ENCODE peak calls at places on chromosomes 2 and 18, in five cellular contexts. One of them, this sample, is unnamed.

GRCh38 chr2:27776097-27776496 is 4.6 kb downstream of the MRPL33 start:
- DNase-seq in kidney: no peak
- DNase-seq in K562: no peak
- DNase-seq in fibroblast of lung: peak
- DNase-seq in endothelial cell of umbilical vein: no peak
- DNase-seq in this sample: no peak

GRCh38 chr2:96970248-96970875 is 16.0 kb downstream of the FAM178B start:
- DNase-seq in endothelial cell of umbilical vein: no peak
- DNase-seq in kidney: no peak
- DNase-seq in K562: no peak
- DNase-seq in fibroblast of lung: no peak
- DNase-seq in this sample: no peak

GRCh38 chr18:49850636-49851035 is 37.3 kb upstream of the ACAA2 start:
- DNase-seq in fibroblast of lung: no peak
- DNase-seq in kidney: no peak
- DNase-seq in endothelial cell of umbilical vein: no peak
- DNase-seq in K562: no peak
- DNase-seq in this sample: peak

GRCh38 chr2:176508984-176509383 is 239.7 kb downstream of the MTX2 start:
- DNase-seq in endothelial cell of umbilical vein: no peak
- DNase-seq in fibroblast of lung: peak
- DNase-seq in K562: no peak
- DNase-seq in kidney: no peak
- DNase-seq in this sample: no peak

GRCh38 chr18:72637319-72638113 is 93.4 kb upstream of the CBLN2 start:
- DNase-seq in kidney: no peak
- DNase-seq in fibroblast of lung: no peak
- DNase-seq in endothelial cell of umbilical vein: no peak
- DNase-seq in K562: no peak
- DNase-seq in this sample: no peak

GRCh38 chr2:118114863-118115262 is 26.6 kb downstream of the INSIG2 start:
- DNase-seq in endothelial cell of umbilical vein: no peak
- DNase-seq in kidney: no peak
- DNase-seq in K562: no peak
- DNase-seq in fibroblast of lung: no peak
- DNase-seq in this sample: no peak

GRCh38 chr2:208265371-208265806 is 666 bp upstream of the PIKFYVE start:
- DNase-seq in kidney: peak
- DNase-seq in fibroblast of lung: peak
- DNase-seq in endothelial cell of umbilical vein: no peak
- DNase-seq in K562: peak
- DNase-seq in this sample: no peak

GRCh38 chr2:240225116-240225515 is 84.7 kb upstream of the OTOS start:
- DNase-seq in K562: no peak
- DNase-seq in fibroblast of lung: no peak
- DNase-seq in kidney: peak
- DNase-seq in endothelial cell of umbilical vein: no peak
- DNase-seq in this sample: peak

GRCh38 chr2:48906640-48907039 is 151.1 kb upstream of the LHCGR start:
- DNase-seq in fibroblast of lung: no peak
- DNase-seq in kidney: no peak
- DNase-seq in K562: no peak
- DNase-seq in endothelial cell of umbilical vein: no peak
- DNase-seq in this sample: no peak

GRCh38 chr2:38233231-38233983 is 143.7 kb downstream of the ATL2 start:
- DNase-seq in kidney: no peak
- DNase-seq in fibroblast of lung: peak
- DNase-seq in endothelial cell of umbilical vein: no peak
- DNase-seq in K562: no peak
- DNase-seq in this sample: no peak

GRCh38 chr2:48768669-48769068 is 13.1 kb upstream of the LHCGR start:
- DNase-seq in fibroblast of lung: no peak
- DNase-seq in kidney: no peak
- DNase-seq in K562: no peak
- DNase-seq in endothelial cell of umbilical vein: no peak
- DNase-seq in this sample: no peak

GRCh38 chr2:197515277-197515797 is 529 bp upstream of the MOB4 start:
- DNase-seq in endothelial cell of umbilical vein: no peak
- DNase-seq in K562: no peak
- DNase-seq in fibroblast of lung: no peak
- DNase-seq in kidney: no peak
- DNase-seq in this sample: no peak

GRCh38 chr2:20614201-20615045 is 36.5 kb downstream of the HS1BP3 start:
- DNase-seq in kidney: peak
- DNase-seq in K562: no peak
- DNase-seq in endothelial cell of umbilical vein: no peak
- DNase-seq in fibroblast of lung: peak
- DNase-seq in this sample: no peak

GRCh38 chr2:233013027-233013461 is at the start of gene NGEF:
- DNase-seq in endothelial cell of umbilical vein: no peak
- DNase-seq in kidney: no peak
- DNase-seq in K562: no peak
- DNase-seq in fibroblast of lung: no peak
- DNase-seq in this sample: peak

GRCh38 chr2:105836840-105837692 is 92.4 kb downstream of the NCK2 start:
- DNase-seq in kidney: no peak
- DNase-seq in endothelial cell of umbilical vein: no peak
- DNase-seq in fibroblast of lung: no peak
- DNase-seq in K562: no peak
- DNase-seq in this sample: no peak

GRCh38 chr2:169105433-169105832 is 36.1 kb downstream of the DHRS9 start:
- DNase-seq in fibroblast of lung: no peak
- DNase-seq in kidney: no peak
- DNase-seq in K562: no peak
- DNase-seq in endothelial cell of umbilical vein: no peak
- DNase-seq in this sample: no peak

GRCh38 chr2:215680605-215681598 is 245.0 kb upstream of the FN1 start:
- DNase-seq in kidney: no peak
- DNase-seq in K562: no peak
- DNase-seq in fibroblast of lung: peak
- DNase-seq in endothelial cell of umbilical vein: no peak
- DNase-seq in this sample: no peak

GRCh38 chr2:95300391-95300938 is 3.3 kb downstream of the KCNIP3 start:
- DNase-seq in fibroblast of lung: no peak
- DNase-seq in K562: no peak
- DNase-seq in kidney: no peak
- DNase-seq in endothelial cell of umbilical vein: no peak
- DNase-seq in this sample: no peak

GRCh38 chr2:98538280-98539041 is 69.9 kb downstream of the COA5 start:
- DNase-seq in endothelial cell of umbilical vein: no peak
- DNase-seq in K562: no peak
- DNase-seq in fibroblast of lung: peak
- DNase-seq in kidney: no peak
- DNase-seq in this sample: no peak

GRCh38 chr2:158034198-158034831 is 67.4 kb upstream of the UPP2 start:
- DNase-seq in endothelial cell of umbilical vein: peak
- DNase-seq in fibroblast of lung: peak
- DNase-seq in K562: peak
- DNase-seq in kidney: no peak
- DNase-seq in this sample: no peak

GRCh38 chr2:72917875-72918660 is 749 bp downstream of the EMX1 start:
- DNase-seq in K562: no peak
- DNase-seq in kidney: no peak
- DNase-seq in endothelial cell of umbilical vein: no peak
- DNase-seq in fibroblast of lung: no peak
- DNase-seq in this sample: peak

GRCh38 chr2:152050915-152051314 is 47.9 kb downstream of the CACNB4 start:
- DNase-seq in kidney: no peak
- DNase-seq in K562: no peak
- DNase-seq in fibroblast of lung: no peak
- DNase-seq in endothelial cell of umbilical vein: no peak
- DNase-seq in this sample: no peak

GRCh38 chr2:152046940-152047339 is 51.9 kb downstream of the CACNB4 start:
- DNase-seq in fibroblast of lung: no peak
- DNase-seq in K562: no peak
- DNase-seq in kidney: no peak
- DNase-seq in endothelial cell of umbilical vein: no peak
- DNase-seq in this sample: no peak

GRCh38 chr2:152050345-152050744 is 48.5 kb downstream of the CACNB4 start:
- DNase-seq in endothelial cell of umbilical vein: no peak
- DNase-seq in fibroblast of lung: no peak
- DNase-seq in K562: no peak
- DNase-seq in kidney: no peak
- DNase-seq in this sample: no peak

GRCh38 chr2:152051373-152051893 is 47.4 kb downstream of the CACNB4 start:
- DNase-seq in K562: no peak
- DNase-seq in fibroblast of lung: no peak
- DNase-seq in endothelial cell of umbilical vein: no peak
- DNase-seq in kidney: no peak
- DNase-seq in this sample: no peak

DNA sequence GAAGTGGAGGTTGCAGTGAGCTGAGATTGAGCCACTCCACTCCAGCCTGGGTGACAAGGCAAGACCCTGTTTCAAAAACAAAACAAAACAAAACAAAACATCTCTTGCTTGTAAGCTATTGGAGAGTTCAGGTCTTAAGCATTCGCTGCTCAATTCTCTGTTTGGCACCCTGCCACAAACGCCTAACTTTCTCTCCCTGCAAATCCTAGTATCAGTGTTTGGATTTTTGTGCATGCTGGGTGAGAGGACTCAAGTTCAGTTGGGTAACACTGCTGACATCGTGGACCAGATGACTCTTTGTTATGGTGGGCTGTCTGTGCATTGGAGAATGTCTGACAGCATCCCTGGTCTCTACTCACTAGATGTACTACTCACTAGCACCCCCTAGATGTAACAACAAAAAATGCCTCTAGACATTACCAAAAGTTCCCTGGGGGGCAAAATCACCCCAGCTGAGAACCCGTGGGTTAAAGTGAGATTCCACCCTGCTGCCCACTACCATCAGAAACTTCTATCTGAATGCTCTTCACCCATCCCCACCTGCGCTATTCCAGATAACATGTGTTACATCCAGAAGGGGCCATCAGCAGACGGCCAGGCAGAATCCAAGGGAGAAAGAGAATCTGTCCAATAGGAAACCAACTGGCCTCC is 50.9 kb downstream of the CACNB4 start:
- DNase-seq in endothelial cell of umbilical vein: no peak
- DNase-seq in kidney: no peak
- DNase-seq in K562: peak
- DNase-seq in fibroblast of lung: no peak
- DNase-seq in this sample: no peak
- TF ChIP-seq CTCF in endothelial cell of umbilical vein: peak
- TF ChIP-seq CTCF in kidney: no peak
- TF ChIP-seq CTCF in K562: peak
- TF ChIP-seq CTCF in fibroblast of lung: peak
- TF ChIP-seq CTCF in this sample: no peak

DNA sequence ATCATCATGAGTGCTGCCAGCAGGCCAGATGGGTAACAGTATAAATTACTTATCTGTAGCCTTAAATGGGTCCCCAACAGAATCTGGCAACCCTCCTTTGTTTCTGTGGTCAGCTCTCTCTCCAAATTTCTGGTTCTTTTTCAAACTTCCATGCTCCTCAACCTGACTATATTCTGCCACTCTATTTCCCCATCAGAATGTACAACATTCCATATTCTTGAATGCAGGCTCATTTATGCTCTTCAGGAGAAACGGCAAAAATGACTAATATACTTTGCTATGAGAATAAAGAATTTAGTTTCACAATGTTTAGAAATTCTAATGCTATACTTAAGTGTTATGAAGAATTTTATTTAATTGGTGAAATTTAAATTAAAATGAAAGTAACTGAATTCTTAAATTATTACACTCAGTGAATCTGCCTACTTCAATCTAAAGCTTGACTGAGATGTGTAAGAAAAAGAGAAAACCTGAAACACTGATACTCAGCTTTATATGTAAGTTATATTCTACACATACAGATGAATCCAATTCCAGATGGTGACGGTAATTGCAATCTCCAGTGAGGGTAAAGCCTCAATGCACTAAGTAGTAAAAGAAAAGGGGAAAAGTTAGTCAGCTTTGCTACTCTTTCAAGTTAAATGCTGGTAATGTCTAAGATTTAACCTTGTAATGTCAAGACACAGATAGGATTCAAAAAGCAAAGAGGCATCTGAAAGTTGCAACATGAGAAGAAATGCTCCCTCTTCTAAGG is 24.7 kb downstream of the LPIN2 start:
- DNase-seq in fibroblast of lung: peak
- DNase-seq in endothelial cell of umbilical vein: no peak
- DNase-seq in kidney: no peak
- DNase-seq in K562: no peak
- DNase-seq in this sample: no peak
- TF ChIP-seq CTCF in fibroblast of lung: no peak
- TF ChIP-seq CTCF in endothelial cell of umbilical vein: no peak
- TF ChIP-seq CTCF in kidney: no peak
- TF ChIP-seq CTCF in K562: no peak
- TF ChIP-seq CTCF in this sample: no peak

GRCh38 chr2:80499095-80499494 is 194.5 kb upstream of the LRRTM1 start:
- DNase-seq in kidney: no peak
- DNase-seq in endothelial cell of umbilical vein: no peak
- DNase-seq in K562: no peak
- DNase-seq in fibroblast of lung: peak
- DNase-seq in this sample: no peak
- TF ChIP-seq CTCF in kidney: peak
- TF ChIP-seq CTCF in endothelial cell of umbilical vein: no peak
- TF ChIP-seq CTCF in K562: peak
- TF ChIP-seq CTCF in fibroblast of lung: peak
- TF ChIP-seq CTCF in this sample: peak

DNA sequence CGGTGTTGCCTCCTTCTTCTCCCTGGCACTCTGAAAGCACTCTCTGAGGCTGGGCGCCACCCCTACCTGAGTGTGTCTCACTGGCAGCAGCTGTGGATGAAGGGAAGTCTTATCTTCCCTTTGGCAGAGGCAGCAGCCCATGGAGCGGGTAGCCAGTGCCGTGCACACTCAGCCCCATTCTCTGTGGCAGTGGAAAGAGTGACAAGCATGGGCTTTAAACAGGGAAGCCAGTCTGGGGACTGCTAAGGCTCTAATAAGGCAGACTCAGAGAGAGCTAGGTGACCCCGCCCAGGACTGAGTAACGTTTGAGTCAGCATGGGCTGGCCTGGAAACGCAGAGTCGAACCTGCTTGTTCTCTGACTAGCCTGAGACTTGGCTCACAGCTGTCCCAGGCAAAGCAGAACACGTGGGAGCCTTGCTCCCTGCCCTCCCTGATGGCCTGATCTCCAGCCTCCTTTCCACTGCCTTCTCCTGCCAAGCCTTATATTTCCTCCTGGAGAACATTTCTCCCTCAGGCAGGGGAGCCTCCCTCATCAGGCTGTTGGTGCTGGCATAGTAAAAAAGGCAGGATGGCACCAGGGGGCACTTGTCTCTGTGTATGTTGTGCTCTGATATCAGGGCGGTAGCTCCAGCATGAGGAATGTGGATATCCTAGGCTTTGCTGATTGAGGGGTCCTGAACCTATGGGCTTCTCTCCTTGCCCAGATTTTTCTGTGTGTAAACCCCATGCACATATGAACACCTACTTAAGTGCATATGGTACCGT is 93.9 kb upstream of the LGALSL start:
- DNase-seq in fibroblast of lung: peak
- DNase-seq in kidney: peak
- DNase-seq in K562: peak
- DNase-seq in endothelial cell of umbilical vein: peak
- DNase-seq in this sample: no peak
- TF ChIP-seq CTCF in fibroblast of lung: no peak
- TF ChIP-seq CTCF in kidney: no peak
- TF ChIP-seq CTCF in K562: no peak
- TF ChIP-seq CTCF in endothelial cell of umbilical vein: no peak
- TF ChIP-seq CTCF in this sample: peak

GRCh38 chr2:170928824-170929685 is at the start of gene GORASP2:
- DNase-seq in kidney: peak
- DNase-seq in fibroblast of lung: peak
- DNase-seq in endothelial cell of umbilical vein: peak
- DNase-seq in K562: peak
- DNase-seq in this sample: peak
- TF ChIP-seq CTCF in kidney: peak
- TF ChIP-seq CTCF in fibroblast of lung: peak
- TF ChIP-seq CTCF in endothelial cell of umbilical vein: peak
- TF ChIP-seq CTCF in K562: peak
- TF ChIP-seq CTCF in this sample: peak

This sample was measured in osteocyte.